ENCODE peak calls at places on chromosomes 3 and 15, in nine cellular contexts. U is neural progenitor cell, V is fibroblast of lung, E is keratinocyte, D is H9, Q is mesenchymal stem cell, B is neuronal stem cell, Z is kidney, R is IMR-90. X is an unnamed sample.
A peak's percentile ranks its signal among the peaks of the same experiment; 100 is the strongest.

GRCh38 chr3:67335813-67336212 is 318.6 kb downstream of the SUCLG2 start:
- DNase-seq in Z (no peak), B (no peak), D (no peak), R (no peak), E (no peak), Q (no peak), V (no peak), U (no peak), X (no peak)

GRCh38 chr15:63030101-63030528 is 12.4 kb upstream of the TPM1 start:
- DNase-seq in D (no peak), Z (peak; percentile 36), R (peak; percentile 63), E (no peak), V (peak; percentile 62), Q (peak; percentile 26), B (no peak), U (no peak), X (no peak)

GRCh38 chr3:183825380-183826161 is at the start of gene MAP6D1:
- DNase-seq in Q (peak; percentile 63), B (peak; percentile 68), R (peak; percentile 46), E (no peak), D (peak; percentile 82), V (peak; percentile 38), Z (no peak), U (peak; percentile 90), X (peak; percentile 54)

GRCh38 chr3:189099031-189099471 is 72.7 kb upstream of the TPRG1 start:
- DNase-seq in B (no peak), D (no peak), V (no peak), Z (peak; percentile 91), U (no peak), R (no peak), E (no peak), Q (no peak), X (no peak)

GRCh38 chr3:177554900-177555759 is 357.8 kb upstream of the TBL1XR1 start:
- DNase-seq in D (no peak), U (no peak), B (no peak), V (peak; percentile 91), Z (no peak), E (no peak), Q (peak; percentile 51), R (peak; percentile 64), X (peak; percentile 53)

GRCh38 chr3:3633761-3634160 is 165.5 kb upstream of the LRRN1 start:
- DNase-seq in E (no peak), R (no peak), D (no peak), U (no peak), Z (no peak), Q (no peak), V (peak; percentile 42), B (no peak), X (no peak)

GRCh38 chr3:25143356-25143704 is 284.7 kb upstream of the RARB start:
- DNase-seq in Q (no peak), U (no peak), D (peak; percentile 63), E (no peak), V (no peak), B (no peak), Z (no peak), R (no peak), X (no peak)

GRCh38 chr3:115146032-115146417 is 1.1 kb downstream of the ZBTB20 start:
- DNase-seq in U (peak; percentile 68), D (peak; percentile 31), Z (no peak), R (peak; percentile 79), E (no peak), V (peak; percentile 81), Q (peak; percentile 84), B (peak; percentile 18), X (peak; percentile 53)

GRCh38 chr15:78210349-78210717 is 24.0 kb downstream of the ACSBG1 start:
- DNase-seq in R (no peak), Q (peak; percentile 25), V (no peak), B (no peak), U (no peak), Z (no peak), D (no peak), E (no peak), X (no peak)

GRCh38 chr3:116614795-116615362 is 94.7 kb upstream of the TUSC7 start:
- DNase-seq in B (no peak), V (peak; percentile 5), D (no peak), Z (no peak), Q (peak; percentile 22), U (peak; percentile 29), E (no peak), R (peak; percentile 26), X (peak; percentile 26)

GRCh38 chr3:98734737-98735136 is 28.4 kb upstream of the ST3GAL6 start:
- DNase-seq in E (no peak), D (no peak), R (no peak), Q (peak; percentile 63), V (peak; percentile 62), U (no peak), B (no peak), Z (no peak), X (peak; percentile 15)

GRCh38 chr3:64003589-64003988 is 19.7 kb downstream of the PSMD6 start:
- DNase-seq in Q (no peak), D (no peak), R (no peak), U (no peak), E (no peak), Z (no peak), B (no peak), V (no peak), X (no peak)

GRCh38 chr15:92014461-92015030 is 161.0 kb downstream of the SLCO3A1 start:
- DNase-seq in Q (no peak), R (no peak), Z (no peak), B (no peak), V (no peak), D (no peak), U (no peak), E (no peak), X (no peak)

GRCh38 chr15:92009162-92009561 is 155.7 kb downstream of the SLCO3A1 start:
- DNase-seq in B (no peak), U (no peak), Z (no peak), R (no peak), Q (no peak), V (no peak), D (no peak), E (no peak), X (no peak)

GRCh38 chr15:92006186-92007028 is 152.9 kb downstream of the SLCO3A1 start:
- DNase-seq in B (no peak), Z (no peak), R (no peak), U (no peak), E (no peak), Q (no peak), D (no peak), V (no peak), X (no peak)

GRCh38 chr15:92012368-92012629 is 158.8 kb downstream of the SLCO3A1 start:
- DNase-seq in E (no peak), Z (no peak), V (peak; percentile 41), Q (no peak), U (no peak), D (no peak), B (no peak), R (peak; percentile 12), X (no peak)

DNA sequence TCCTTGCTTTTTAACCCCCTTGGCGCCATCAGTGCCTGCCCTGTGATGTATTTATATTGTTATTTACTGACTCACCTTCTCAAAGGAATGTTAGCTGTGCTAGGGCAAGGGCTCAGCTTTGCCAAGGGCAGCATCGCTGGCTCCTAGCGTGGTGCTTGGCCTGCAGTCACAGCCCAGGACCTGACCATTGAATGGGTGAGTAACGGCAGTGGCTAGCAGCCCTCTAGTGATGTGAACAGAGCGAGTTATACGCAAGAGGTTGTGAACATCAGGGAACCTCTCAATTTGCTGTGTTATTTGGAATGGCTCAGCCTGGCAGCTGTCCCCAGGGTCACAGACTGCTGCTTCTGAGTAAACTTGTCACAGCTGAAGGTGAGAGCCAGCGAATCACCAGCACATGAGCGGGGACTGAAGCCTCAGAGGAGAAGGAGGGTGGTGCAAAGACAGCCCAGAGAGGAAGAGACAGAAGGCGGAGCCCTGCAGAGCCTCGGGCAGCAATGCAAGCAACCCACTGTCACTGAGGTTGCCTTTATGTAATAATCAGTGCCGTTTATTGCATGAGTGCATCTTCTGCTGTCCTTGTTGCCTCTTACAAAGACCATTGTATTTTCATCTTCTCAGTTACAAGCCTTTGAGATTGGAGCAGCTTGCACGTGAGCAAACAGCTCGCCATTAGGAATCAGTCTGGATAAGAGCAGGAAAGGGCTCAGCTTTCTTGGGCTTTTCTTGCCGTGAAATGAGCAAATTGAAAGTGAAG is 158.3 kb downstream of the SLCO3A1 start:
- DNase-seq in Z (no peak), B (no peak), U (no peak), E (peak; percentile 25), Q (no peak), D (peak; percentile 38), R (no peak), V (peak; percentile 52), X (peak; percentile 7)
- H3K27ac ChIP-seq in Z (no peak overlapping the region), B (no peak overlapping the region), U (no peak overlapping the region), E (peak overlapping the region; percentile 22), Q (no peak overlapping the region), D (no peak overlapping the region), R (no peak overlapping the region), V (no peak overlapping the region), X (no peak overlapping the region)

GRCh38 chr15:49979705-49980382 is 139.2 kb downstream of the ATP8B4 start:
- DNase-seq in D (no peak), U (no peak), B (no peak), Q (no peak), Z (no peak), R (peak; percentile 64), V (peak; percentile 66), E (no peak), X (no peak)
- H3K9ac ChIP-seq in D (no peak overlapping the region), U (no peak overlapping the region), B (no peak overlapping the region), Q (no peak overlapping the region), Z (no peak overlapping the region), R (no peak overlapping the region), V (no peak overlapping the region), E (no peak overlapping the region), X (no peak overlapping the region)

GRCh38 chr3:72661115-72661457 is 187.2 kb downstream of the SHQ1 start:
- DNase-seq in V (peak; percentile 84), B (no peak), Z (peak; percentile 90), E (peak; percentile 69), Q (no peak), R (peak; percentile 63), D (no peak), U (no peak), X (peak; percentile 98)
- H3K27ac ChIP-seq in V (no peak overlapping the region), B (no peak overlapping the region), Z (no peak overlapping the region), E (no peak overlapping the region), Q (no peak overlapping the region), R (no peak overlapping the region), D (no peak overlapping the region), U (no peak overlapping the region), X (no peak overlapping the region)

GRCh38 chr3:4986611-4987373 is 7.6 kb downstream of the BHLHE40 start:
- DNase-seq in Q (peak; percentile 99), U (peak; percentile 96), D (peak; percentile 98), E (no peak), V (peak; percentile 99), B (peak; percentile 85), Z (peak; percentile 99), R (peak; percentile 98), X (peak; percentile 98)

GRCh38 chr3:4986175-4986610 is 7.0 kb downstream of the BHLHE40 start:
- DNase-seq in U (peak; percentile 10), Q (no peak), E (no peak), Z (no peak), R (peak; percentile 64), B (no peak), D (no peak), V (no peak), X (peak; percentile 38)

GRCh38 chr3:4983739-4984510 is 4.7 kb downstream of the BHLHE40 start:
- DNase-seq in V (peak; percentile 98), B (no peak), D (no peak), U (peak; percentile 25), R (peak; percentile 92), Q (peak; percentile 91), Z (peak; percentile 82), E (no peak), X (peak; percentile 87)

GRCh38 chr3:4984511-4984864 is 5.3 kb downstream of the BHLHE40 start:
- DNase-seq in R (peak; percentile 25), Q (peak; percentile 62), D (no peak), V (no peak), B (no peak), Z (no peak), U (no peak), E (no peak), X (no peak)

GRCh38 chr3:4985330-4986174 is 6.3 kb downstream of the BHLHE40 start:
- DNase-seq in B (no peak), Q (peak; percentile 91), U (peak; percentile 11), D (peak; percentile 55), Z (peak; percentile 82), E (no peak), R (peak; percentile 76), V (peak; percentile 91), X (peak; percentile 78)
- H3K9ac ChIP-seq in B (no peak overlapping the region), Q (peak overlapping the region; percentile 96), U (no peak overlapping the region), D (no peak overlapping the region), Z (peak overlapping the region; percentile 54), E (peak overlapping the region; percentile 100), R (no peak overlapping the region), V (peak overlapping the region; percentile 51), X (peak overlapping the region; percentile 98)